ENCODE peak calls at places on chromosome 4, in five cellular contexts. T is GM23338; J is cardiac muscle cell; M is CD8-positive, alpha-beta T cell; V is AG04450. E is an unnamed sample.

GRCh38 chr4:82551734-82552133 is 10.1 kb downstream of the TMEM150C start:
- DNase-seq in T (no peak), J (no peak), M (no peak), V (no peak), E (no peak)

GRCh38 chr4:40395908-40396806 is 61.0 kb downstream of the CHRNA9 start:
- DNase-seq in T (peak; percentile 47), J (peak; percentile 23), M (no peak), V (no peak), E (peak; percentile 45)

GRCh38 chr4:7693711-7694110 is 245.9 kb downstream of the AFAP1 start:
- DNase-seq in T (no peak), J (no peak), M (no peak), V (no peak), E (no peak)

GRCh38 chr4:137905930-137906329 is 336.2 kb downstream of the SLC7A11 start:
- DNase-seq in T (no peak), J (no peak), M (no peak), V (no peak), E (peak; percentile 5)

GRCh38 chr4:23034726-23035125 is 342.0 kb downstream of the GBA3 start:
- DNase-seq in T (no peak), J (no peak), M (no peak), V (no peak), E (peak; percentile 17)

GRCh38 chr4:764405-765169 is 59.0 kb downstream of the PCGF3 start:
- DNase-seq in T (no peak), J (no peak), M (no peak), V (no peak), E (no peak)

GRCh38 chr4:8200302-8200975 is 1.3 kb downstream of the SH3TC1 start:
- DNase-seq in T (no peak), J (no peak), M (no peak), V (no peak), E (no peak)

GRCh38 chr4:39126256-39127095 is 55.9 kb upstream of the WDR19 start:
- DNase-seq in T (no peak), J (no peak), M (no peak), V (no peak), E (no peak)

GRCh38 chr4:38013461-38014366 is 53.5 kb downstream of the PTTG2 start:
- DNase-seq in T (no peak), J (no peak), M (no peak), V (no peak), E (peak; percentile 76)

GRCh38 chr4:2768124-2768523 is 12.0 kb upstream of the TNIP2 start:
- DNase-seq in T (no peak), J (no peak), M (no peak), V (no peak), E (no peak)

GRCh38 chr4:155495572-155496293 is 119.0 kb upstream of the MAP9 start:
- DNase-seq in T (no peak), J (no peak), M (no peak), V (no peak), E (no peak)

GRCh38 chr4:20195071-20195885 is 56.4 kb upstream of the SLIT2 start:
- DNase-seq in T (no peak), J (no peak), M (no peak), V (no peak), E (peak; percentile 39)

GRCh38 chr4:184097815-184098214 is 119.9 kb downstream of the ENPP6 start:
- DNase-seq in T (no peak), J (no peak), M (no peak), V (no peak), E (no peak)

GRCh38 chr4:140149851-140150635 is 3.9 kb downstream of the MAML3 start:
- DNase-seq in T (peak; percentile 86), J (peak; percentile 77), M (peak; percentile 43), V (no peak), E (peak; percentile 60)

GRCh38 chr4:156298230-156298629 is 344.6 kb upstream of the CTSO start:
- DNase-seq in T (peak; percentile 20), J (no peak), M (no peak), V (peak; percentile 85), E (peak; percentile 94)

GRCh38 chr4:111410571-111410970 is 734.7 kb upstream of the FAM241A start:
- DNase-seq in T (no peak), J (no peak), M (no peak), V (no peak), E (no peak)
- TF ChIP-seq CTCF in T (no peak), J (no peak), M (no peak), V (no peak), E (no peak)

DNA sequence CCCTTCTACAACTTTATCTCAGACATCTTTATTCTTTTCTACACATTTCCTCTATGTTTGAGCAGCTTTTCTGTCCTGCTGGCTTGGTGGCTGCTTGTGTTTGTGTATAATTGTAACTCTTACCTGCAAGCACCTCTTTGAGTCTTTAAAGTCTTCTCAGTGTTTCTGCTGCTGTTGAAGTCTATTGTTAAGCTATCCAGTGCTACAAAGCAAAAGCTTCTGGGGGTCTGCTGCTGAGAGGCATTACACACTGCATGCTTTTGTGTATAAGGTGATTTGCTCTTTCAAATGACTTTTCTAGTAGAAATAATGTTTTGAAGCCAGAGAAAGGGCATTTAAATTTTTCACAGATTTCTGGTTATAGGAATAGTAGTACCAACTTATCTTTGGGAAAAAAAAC is 241.8 kb downstream of the DTHD1 start:
- DNase-seq in T (peak; percentile 20), J (no peak), M (no peak), V (no peak), E (no peak)
- TF ChIP-seq CTCF in T (no peak), J (no peak), M (no peak), V (no peak), E (no peak)

GRCh38 chr4:186134254-186134653 is 29.8 kb downstream of the FAM149A start:
- DNase-seq in T (no peak), J (no peak), M (no peak), V (no peak), E (no peak)

GRCh38 chr4:186131935-186132334 is 27.4 kb downstream of the FAM149A start:
- DNase-seq in T (no peak), J (no peak), M (no peak), V (no peak), E (no peak)

GRCh38 chr4:186137193-186137792 is 32.8 kb downstream of the FAM149A start:
- DNase-seq in T (peak; percentile 34), J (peak; percentile 33), M (no peak), V (no peak), E (peak; percentile 39)

GRCh38 chr4:186128842-186129241 is 24.3 kb downstream of the FAM149A start:
- DNase-seq in T (no peak), J (no peak), M (no peak), V (no peak), E (no peak)

DNA sequence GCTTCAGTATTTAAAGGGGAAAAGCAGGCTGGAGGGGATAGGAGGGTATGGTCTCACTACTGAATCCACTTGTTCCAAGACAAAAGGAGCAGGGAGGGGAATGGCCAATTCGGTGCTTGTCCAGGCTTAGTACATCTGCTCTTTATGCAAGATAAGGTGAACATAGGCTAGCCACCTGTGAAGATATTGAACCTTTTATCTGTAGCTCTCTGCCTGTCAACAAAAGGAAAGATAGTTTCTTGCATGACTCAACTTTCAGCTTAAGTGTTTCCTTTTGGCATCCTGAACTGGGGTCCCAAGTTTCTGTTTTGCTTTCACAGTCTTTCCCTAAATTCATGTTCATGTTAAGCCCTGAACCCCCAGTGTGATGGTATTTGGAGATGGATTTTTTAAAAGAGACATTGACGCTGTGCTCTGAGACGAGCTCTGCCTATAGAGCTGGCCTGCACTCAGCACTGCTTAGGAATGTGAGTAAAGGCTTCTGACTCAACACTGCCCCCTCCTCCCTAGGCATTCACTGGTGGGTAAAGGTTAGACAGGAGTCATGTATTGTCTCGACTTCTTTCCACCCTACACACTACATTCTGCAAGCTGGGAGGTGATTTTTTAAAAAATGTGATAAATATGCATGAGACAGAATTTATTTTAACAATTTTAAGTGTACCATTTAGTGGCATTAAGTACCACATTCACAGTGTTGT is 28.2 kb downstream of the FAM149A start:
- DNase-seq in T (peak; percentile 83), J (peak; percentile 76), M (no peak), V (no peak), E (peak; percentile 51)
- TF ChIP-seq CTCF in T (peak; percentile 74), J (peak; percentile 46), M (no peak), V (peak; percentile 12), E (peak; percentile 34)

DNA sequence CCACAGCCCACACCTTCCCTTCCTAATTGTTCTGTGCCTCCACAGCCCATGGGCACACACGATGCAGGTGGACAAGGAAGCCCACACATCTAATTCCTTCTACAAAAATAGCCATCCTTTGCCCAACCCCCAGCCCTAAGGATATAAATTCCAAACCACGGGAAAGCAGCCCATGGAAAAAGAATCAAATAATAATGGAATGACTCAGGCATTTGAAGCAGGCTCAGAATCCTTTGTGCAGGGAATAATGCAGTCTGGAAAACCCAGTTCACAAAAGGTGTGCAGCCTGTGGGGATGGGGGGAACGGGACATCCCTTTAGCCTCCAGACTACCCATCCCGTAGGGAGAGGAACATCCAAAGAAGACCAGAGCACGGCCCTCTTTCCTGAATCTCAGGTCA is 342.3 kb upstream of the GALNT7 start:
- DNase-seq in T (no peak), J (no peak), M (no peak), V (no peak), E (peak; percentile 13)
- TF ChIP-seq CTCF in T (no peak), J (no peak), M (no peak), V (no peak), E (no peak)

GRCh38 chr4:168551945-168552695 is 55.3 kb downstream of the PALLD start:
- DNase-seq in T (peak; percentile 70), J (no peak), M (no peak), V (no peak), E (no peak)
- TF ChIP-seq CTCF in T (peak; percentile 67), J (no peak), M (peak; percentile 30), V (no peak), E (no peak)

DNA sequence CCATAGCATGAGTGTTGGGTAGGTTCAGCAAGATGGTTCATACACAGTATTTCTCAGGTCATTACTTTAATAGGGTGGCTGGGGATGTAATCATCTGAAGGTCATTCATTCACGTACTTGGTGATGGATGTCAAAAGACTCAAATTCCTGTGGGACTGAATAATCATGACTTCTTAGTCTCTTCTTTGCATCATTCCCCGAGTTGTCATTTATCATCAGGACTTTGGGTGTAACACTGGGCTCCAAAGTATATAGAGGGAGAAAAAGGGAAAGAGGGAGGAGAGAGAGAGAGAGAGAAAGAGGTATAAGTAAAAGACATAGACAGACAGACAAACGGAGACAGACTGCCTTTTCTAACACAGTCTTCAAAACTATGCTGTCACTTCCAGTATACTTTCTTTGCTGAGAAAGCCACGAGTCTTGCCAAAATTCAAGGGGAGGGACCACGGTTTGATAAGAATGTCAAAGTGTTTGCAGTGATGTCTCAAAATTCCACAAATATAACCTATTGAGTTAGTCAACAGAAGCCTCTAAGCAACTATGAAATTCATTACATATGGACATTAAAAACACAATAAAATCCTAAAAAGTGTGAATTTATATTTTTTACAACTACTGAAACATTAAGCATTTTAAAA is 55.9 kb downstream of the UGT2A3 start:
- DNase-seq in T (no peak), J (no peak), M (no peak), V (no peak), E (no peak)
- TF ChIP-seq CTCF in T (no peak), J (no peak), M (no peak), V (no peak), E (no peak)

DNA sequence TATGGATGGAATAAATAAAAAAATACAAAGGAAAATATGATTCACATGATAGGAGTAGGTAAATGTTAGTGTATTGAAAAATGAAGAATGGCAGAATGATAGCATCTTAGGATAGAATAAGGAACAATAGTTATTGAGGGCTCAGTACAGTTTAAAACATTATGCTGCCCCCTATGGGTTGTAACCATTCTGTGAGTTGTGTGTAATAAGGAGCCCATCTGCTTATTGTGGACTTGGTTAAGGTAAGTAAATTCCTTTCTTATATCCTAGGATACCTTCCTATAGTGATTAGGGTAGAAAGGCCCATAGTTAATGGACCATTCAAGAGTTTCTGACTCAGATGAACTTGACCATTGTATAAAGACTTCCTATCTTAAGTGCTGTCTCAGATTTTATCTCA is 195.8 kb downstream of the PDHA2 start:
- DNase-seq in T (peak; percentile 75), J (peak; percentile 52), M (no peak), V (no peak), E (no peak)
- TF ChIP-seq CTCF in T (peak; percentile 70), J (peak; percentile 48), M (no peak), V (peak; percentile 16), E (peak; percentile 14)